ENCODE peak calls at places on chromosomes 13 and 19, in five cellular contexts. U, O, T, D and K are unnamed samples.

GRCh38 chr19:39846678-39847486 is 703 bp upstream of the FBL start:
- DNase-seq in U (no peak), O (no peak), T (no peak), D (no peak), K (no peak)

GRCh38 chr13:20702530-20702929 is 969 bp upstream of the IL17D start:
- DNase-seq in U (no peak), O (no peak), T (no peak), D (peak), K (no peak)

GRCh38 chr19:51501594-51502263 is at the start of gene SIGLEC12:
- DNase-seq in U (no peak), O (no peak), T (no peak), D (no peak), K (no peak)

GRCh38 chr13:22698477-22698876 is 482.3 kb upstream of the SGCG start:
- DNase-seq in U (no peak), O (no peak), T (no peak), D (no peak), K (no peak)

GRCh38 chr13:110746443-110746842 is 32.9 kb downstream of the ING1 start:
- DNase-seq in U (no peak), O (no peak), T (no peak), D (peak), K (no peak)

GRCh38 chr19:57746580-57747471 is at the start of gene ZNF776:
- DNase-seq in U (peak), O (peak), T (peak), D (peak), K (peak)

GRCh38 chr19:39303373-39304184 is 7.4 kb downstream of the IFNL1 start:
- DNase-seq in U (no peak), O (no peak), T (no peak), D (no peak), K (no peak)

GRCh38 chr13:26538363-26539317 is 18.8 kb upstream of the WASF3 start:
- DNase-seq in U (no peak), O (no peak), T (peak), D (no peak), K (peak)

GRCh38 chr19:17616961-17617806 is 61.7 kb downstream of the COLGALT1 start:
- DNase-seq in U (no peak), O (no peak), T (peak), D (no peak), K (peak)

GRCh38 chr13:113140677-113141590 is 17.5 kb upstream of the PROZ start:
- DNase-seq in U (no peak), O (peak), T (no peak), D (no peak), K (no peak)

GRCh38 chr19:57850553-57851017 is 926 bp downstream of the ZNF587 start:
- DNase-seq in U (no peak), O (no peak), T (peak), D (peak), K (peak)

GRCh38 chr19:10449037-10449436 is 28.7 kb downstream of the PDE4A start:
- DNase-seq in U (no peak), O (no peak), T (no peak), D (no peak), K (no peak)

GRCh38 chr13:42696191-42696590 is 85.2 kb upstream of the FAM216B start:
- DNase-seq in U (no peak), O (no peak), T (no peak), D (peak), K (peak)

GRCh38 chr13:112074139-112074710 is 7.3 kb downstream of the SOX1 start:
- DNase-seq in U (no peak), O (no peak), T (no peak), D (no peak), K (no peak)

GRCh38 chr13:110347535-110348308 is 40.6 kb downstream of the COL4A2 start:
- DNase-seq in U (peak), O (peak), T (peak), D (peak), K (peak)

GRCh38 chr19:33497151-33497777 is 24.3 kb downstream of the PEPD start:
- DNase-seq in U (no peak), O (no peak), T (no peak), D (no peak), K (no peak)

GRCh38 chr13:49711218-49711863 is 20.1 kb upstream of the EBPL start:
- DNase-seq in U (no peak), O (no peak), T (no peak), D (peak), K (peak)

DNA sequence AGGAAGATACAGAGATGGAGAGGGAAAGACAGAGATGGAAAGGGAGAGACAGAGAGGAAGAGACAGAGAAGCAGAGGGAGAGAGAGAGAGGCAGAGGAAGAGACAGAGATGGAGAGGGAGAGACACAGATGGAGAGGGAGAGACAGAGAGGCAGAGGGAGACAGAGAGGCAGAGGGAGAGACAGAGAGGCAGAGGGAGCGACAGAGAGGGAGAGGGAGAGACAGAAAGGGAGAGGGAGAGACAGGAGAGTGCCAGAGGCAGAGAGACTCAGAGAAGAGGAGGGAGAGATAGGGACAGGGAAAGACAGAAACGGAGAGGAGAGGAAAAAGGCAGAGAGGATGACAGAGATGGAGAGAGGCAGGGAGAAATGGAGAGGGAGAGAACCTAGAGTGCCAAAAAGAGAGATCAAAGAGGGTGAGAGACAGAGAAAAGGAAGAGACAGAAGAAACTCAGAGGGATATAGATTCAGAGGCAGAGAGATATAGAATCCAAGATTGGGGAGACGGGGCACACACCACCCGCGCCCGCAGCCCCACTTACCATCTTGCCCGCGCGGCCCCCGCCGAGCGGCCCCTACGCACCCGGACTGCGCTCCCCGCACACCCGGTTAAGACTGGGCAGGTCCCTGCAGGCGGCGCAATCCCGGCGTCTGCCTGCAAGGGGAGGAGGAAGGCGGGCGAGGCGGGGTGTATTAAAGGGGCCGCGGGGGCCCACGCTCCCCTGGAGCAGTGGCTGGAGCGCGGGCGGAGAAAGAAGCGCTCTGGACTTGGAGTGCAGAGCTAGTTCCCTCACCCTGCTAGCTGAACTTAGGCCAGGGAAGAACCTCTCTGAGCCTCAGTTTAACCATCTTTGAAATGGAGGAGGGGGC is 10.7 kb downstream of the TM6SF2 start:
- DNase-seq in U (no peak), O (no peak), T (no peak), D (no peak), K (no peak)
- TF ChIP-seq CTCF in U (no peak), O (no peak), T (no peak), D (no peak), K (no peak)

GRCh38 chr19:37896142-37896541 is 10.3 kb downstream of the WDR87 start:
- DNase-seq in U (no peak), O (no peak), T (no peak), D (no peak), K (no peak)

GRCh38 chr19:37893845-37894575 is 12.4 kb downstream of the WDR87 start:
- DNase-seq in U (no peak), O (no peak), T (no peak), D (no peak), K (no peak)

GRCh38 chr19:37902668-37903067 is 3.7 kb downstream of the WDR87 start:
- DNase-seq in U (peak), O (peak), T (peak), D (peak), K (peak)

GRCh38 chr19:37903096-37903495 is 3.3 kb downstream of the WDR87 start:
- DNase-seq in U (no peak), O (no peak), T (no peak), D (no peak), K (no peak)

DNA sequence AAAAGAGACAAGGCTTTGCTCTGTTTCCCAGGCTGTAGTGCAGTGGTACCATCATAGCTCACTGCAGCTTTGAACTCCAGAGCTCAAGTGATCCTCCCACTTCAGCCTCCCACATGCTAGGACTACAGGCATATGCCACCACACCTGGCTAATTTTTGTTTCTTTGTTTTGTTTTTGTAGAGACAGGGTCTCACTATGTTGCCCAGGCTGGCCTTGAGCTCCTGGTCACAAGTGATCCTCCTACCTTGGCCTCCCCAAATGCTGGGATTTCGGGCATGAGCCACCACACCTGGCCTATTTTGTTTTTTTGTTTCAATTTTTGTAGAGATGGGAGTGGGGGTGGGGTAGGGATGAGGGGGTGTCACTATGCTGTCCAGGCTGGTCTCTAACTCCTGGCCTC is 6.9 kb downstream of the WDR87 start:
- DNase-seq in U (no peak), O (no peak), T (no peak), D (no peak), K (no peak)
- H3K4me3 ChIP-seq in U (no peak), O (no peak), T (no peak), D (no peak), K (no peak)

GRCh38 chr13:80361883-80362327 is 21.0 kb upstream of the SPRY2 start:
- DNase-seq in U (no peak), O (no peak), T (peak), D (no peak), K (no peak)
- TF ChIP-seq CTCF in U (no peak), O (no peak), T (peak), D (no peak), K (no peak)

DNA sequence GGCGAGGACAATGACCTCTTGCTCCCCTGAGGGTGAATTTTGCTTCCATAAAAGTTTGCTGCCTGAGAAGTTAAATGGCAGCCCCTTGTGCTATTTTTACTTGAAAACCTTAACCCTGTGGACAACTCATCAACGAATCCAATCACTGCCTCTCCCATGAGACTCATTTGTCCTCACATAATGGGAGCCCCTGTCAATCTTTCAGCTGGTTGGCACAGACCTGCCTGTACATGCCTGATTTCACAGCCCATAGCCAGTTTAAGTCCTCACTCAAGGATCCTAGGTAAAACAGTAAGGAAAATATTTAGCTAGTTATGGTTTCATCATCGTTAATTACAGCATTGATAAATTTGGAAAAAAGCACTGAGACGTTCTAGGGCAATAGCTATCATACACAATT is 207.4 kb downstream of the NHLRC3 start:
- DNase-seq in U (no peak), O (no peak), T (peak), D (no peak), K (no peak)
- H3K4me3 ChIP-seq in U (no peak), O (no peak), T (no peak), D (no peak), K (no peak)

GRCh38 chr13:48643159-48643558 is 10.6 kb upstream of the CYSLTR2 start:
- DNase-seq in U (no peak), O (no peak), T (no peak), D (no peak), K (no peak)
- TF ChIP-seq CTCF in U (no peak), O (no peak), T (no peak), D (no peak), K (no peak)

GRCh38 chr19:48501446-48501960 is 10.1 kb downstream of the LMTK3 start:
- DNase-seq in U (no peak), O (no peak), T (peak), D (no peak), K (no peak)
- H3K4me3 ChIP-seq in U (no peak), O (no peak), T (peak), D (no peak), K (no peak)

GRCh38 chr19:3881272-3882040 is 971 bp downstream of the ATCAY start:
- DNase-seq in U (no peak), O (no peak), T (no peak), D (no peak), K (no peak)

GRCh38 chr19:3880471-3881271 is at the start of gene ATCAY:
- DNase-seq in U (no peak), O (no peak), T (peak), D (no peak), K (no peak)

GRCh38 chr19:3882041-3882384 is 1.5 kb downstream of the ATCAY start:
- DNase-seq in U (no peak), O (no peak), T (no peak), D (no peak), K (no peak)

GRCh38 chr19:3879656-3880055 is 829 bp upstream of the ATCAY start:
- DNase-seq in U (no peak), O (no peak), T (no peak), D (no peak), K (no peak)
- TF ChIP-seq CTCF in U (no peak), O (no peak), T (peak), D (no peak), K (no peak)

DNA sequence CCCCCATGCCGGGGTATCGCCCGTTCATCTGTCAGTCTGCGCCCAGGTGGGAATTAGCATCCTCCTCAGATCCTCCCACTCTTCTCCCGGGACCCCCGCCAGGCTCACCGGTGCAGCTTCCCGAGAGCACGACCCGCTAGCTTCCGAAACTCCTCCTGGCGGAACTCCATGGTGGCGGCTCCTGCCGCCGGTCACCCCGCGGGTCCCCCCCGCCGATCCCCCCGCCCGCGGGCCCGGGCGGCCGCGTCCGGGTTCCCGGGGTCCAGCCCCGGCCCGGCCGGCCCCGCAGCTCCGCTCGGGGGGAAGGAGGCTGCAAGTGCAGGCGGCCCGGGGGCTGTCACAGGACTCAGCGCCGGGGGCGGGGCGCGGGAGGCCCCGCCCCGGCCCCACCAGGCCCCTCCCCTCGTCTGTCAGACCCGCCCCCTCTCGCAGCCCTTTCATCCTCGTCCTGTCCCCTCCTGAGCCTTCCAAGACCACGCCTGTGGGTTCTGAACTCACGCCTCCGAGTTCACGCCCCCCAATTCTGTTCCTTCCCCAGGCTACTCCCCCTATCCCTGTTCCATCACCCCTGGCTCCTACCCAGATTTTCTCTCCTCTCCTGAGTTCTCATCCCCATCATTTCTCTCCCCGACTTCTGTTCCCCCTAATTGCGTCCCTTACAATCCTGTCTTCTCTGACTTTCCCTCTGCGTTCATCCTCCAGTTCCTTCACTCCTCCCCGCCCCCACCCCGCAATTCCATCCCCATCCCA is at the start of gene SLC17A7:
- DNase-seq in U (peak), O (no peak), T (peak), D (no peak), K (no peak)
- H3K4me3 ChIP-seq in U (no peak), O (peak), T (peak), D (no peak), K (no peak)

GRCh38 chr13:96036515-96036914 is 16.7 kb downstream of the UGGT2 start:
- DNase-seq in U (no peak), O (no peak), T (no peak), D (no peak), K (no peak)
- TF ChIP-seq CTCF in U (no peak), O (no peak), T (no peak), D (no peak), K (no peak)

GRCh38 chr13:106087201-106087600 is 448.3 kb downstream of the EFNB2 start:
- DNase-seq in U (no peak), O (no peak), T (no peak), D (no peak), K (no peak)

GRCh38 chr13:106083620-106084350 is 451.7 kb downstream of the EFNB2 start:
- DNase-seq in U (no peak), O (no peak), T (peak), D (peak), K (peak)

GRCh38 chr13:106089251-106089940 is 446.1 kb downstream of the EFNB2 start:
- DNase-seq in U (no peak), O (no peak), T (no peak), D (no peak), K (peak)

DNA sequence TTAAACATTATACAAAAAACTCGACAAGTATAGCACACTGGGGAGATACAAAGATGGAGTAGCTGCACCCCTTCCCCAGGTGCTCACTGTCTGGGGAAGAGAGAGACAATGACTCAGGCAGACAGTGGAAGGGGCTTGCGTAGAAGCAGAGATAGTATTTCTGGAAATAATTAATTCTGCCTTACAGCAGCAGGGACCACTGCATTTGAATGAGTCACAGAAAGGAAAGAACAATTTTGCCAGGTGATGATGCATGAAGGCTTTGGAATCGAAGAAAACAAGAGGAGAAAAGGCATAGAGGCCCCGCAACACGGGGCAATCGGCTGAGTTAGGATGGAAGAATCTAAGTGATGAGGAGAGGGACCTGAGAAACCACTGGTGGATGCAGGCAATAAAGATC is 447.4 kb downstream of the EFNB2 start:
- DNase-seq in U (no peak), O (no peak), T (no peak), D (no peak), K (peak)
- H3K4me3 ChIP-seq in U (no peak), O (no peak), T (no peak), D (no peak), K (no peak)